ENCODE peak calls at places on chromosome 21, in four cellular contexts. D is H1, N is K562, B is HepG2. W is an unnamed sample.

GRCh38 chr21:45864436-45864835 is 117.1 kb upstream of the COL6A1 start:
- DNase-seq in N (no peak), B (no peak), D (no peak), W (no peak)

GRCh38 chr21:45497846-45498645 is 44.2 kb downstream of the SLC19A1 start:
- DNase-seq in N (no peak), B (no peak), D (no peak), W (no peak)

GRCh38 chr21:31386006-31386405 is 41.9 kb upstream of the TIAM1 start:
- DNase-seq in N (peak), B (no peak), D (no peak), W (no peak)

GRCh38 chr21:42002421-42002958 is 7.7 kb downstream of the ZBTB21 start:
- DNase-seq in N (no peak), D (no peak), B (no peak), W (no peak)

GRCh38 chr21:41282412-41282811 is 34.2 kb upstream of the FAM3B start:
- DNase-seq in D (no peak), B (no peak), N (no peak), W (no peak)

GRCh38 chr21:46297311-46298082 is 11.4 kb downstream of the YBEY start:
- DNase-seq in B (no peak), N (no peak), D (no peak), W (no peak)

GRCh38 chr21:31531967-31532366 is 127.5 kb upstream of the SOD1 start:
- DNase-seq in B (no peak), N (no peak), D (no peak), W (no peak)

GRCh38 chr21:16910435-16911165 is 602.2 kb upstream of the CXADR start:
- DNase-seq in D (no peak), N (no peak), B (no peak), W (no peak)

GRCh38 chr21:35943752-35944151 is 116.6 kb downstream of the SETD4 start:
- DNase-seq in N (no peak), B (no peak), D (no peak), W (no peak)

GRCh38 chr21:32248616-32249550 is 30.0 kb downstream of the MIS18A start:
- DNase-seq in B (no peak), D (no peak), N (no peak), W (no peak)

GRCh38 chr21:17089121-17089520 is 423.7 kb upstream of the CXADR start:
- DNase-seq in N (no peak), B (no peak), D (no peak), W (no peak)

GRCh38 chr21:27796106-27796505 is 829.2 kb upstream of the ADAMTS5 start:
- DNase-seq in N (no peak), B (no peak), D (no peak), W (no peak)

GRCh38 chr21:45329261-45330074 is 41.8 kb upstream of the POFUT2 start:
- DNase-seq in N (no peak), B (no peak), D (no peak), W (no peak)

GRCh38 chr21:45069711-45070110 is 4.7 kb upstream of the ADARB1 start:
- DNase-seq in D (no peak), B (no peak), N (no peak), W (no peak)

GRCh38 chr21:46543306-46543705 is 61.6 kb downstream of the S100B start:
- DNase-seq in D (no peak), B (no peak), N (no peak), W (no peak)

GRCh38 chr21:28427356-28428022 is 565.2 kb downstream of the LTN1 start:
- DNase-seq in N (no peak), D (no peak), B (no peak), W (no peak)

GRCh38 chr21:42120904-42121535 is 49.9 kb downstream of the UMODL1 start:
- DNase-seq in N (no peak), B (no peak), D (no peak), W (no peak)

GRCh38 chr21:44682580-44683151 is 703 bp upstream of the KRTAP12-1 start:
- DNase-seq in D (no peak), N (no peak), B (no peak), W (no peak)

GRCh38 chr21:45539796-45540600 is 2.2 kb downstream of the SLC19A1 start:
- DNase-seq in B (no peak), D (no peak), N (no peak), W (no peak)

GRCh38 chr21:44300262-44300959 is 558 bp downstream of the PFKL start:
- DNase-seq in N (peak), B (peak), D (no peak), W (no peak)

GRCh38 chr21:28228624-28228995 is 764.1 kb downstream of the LTN1 start:
- DNase-seq in D (no peak), N (no peak), B (no peak), W (no peak)

GRCh38 chr21:41369105-41369914 is 7.5 kb downstream of the MX2 start:
- DNase-seq in D (no peak), N (no peak), B (peak), W (no peak)

GRCh38 chr21:41559658-41560599 is 52.0 kb upstream of the TMPRSS2 start:
- DNase-seq in D (no peak), B (no peak), N (no peak), W (no peak)

GRCh38 chr21:25133939-25134338 is 473.3 kb downstream of the MRPL39 start:
- DNase-seq in D (no peak), B (no peak), N (no peak), W (no peak)

GRCh38 chr21:23955130-23955873 is 1652.0 kb downstream of the MRPL39 start:
- DNase-seq in B (no peak), N (no peak), D (no peak), W (no peak)

GRCh38 chr21:20272791-20273362 is 725.3 kb upstream of the NCAM2 start:
- DNase-seq in D (no peak), B (no peak), N (no peak), W (no peak)

GRCh38 chr21:23949493-23949892 is 1657.8 kb downstream of the MRPL39 start:
- DNase-seq in D (no peak), B (no peak), N (no peak), W (no peak)

GRCh38 chr21:45248893-45249381 is 38.8 kb downstream of the POFUT2 start:
- DNase-seq in D (no peak), N (no peak), B (no peak), W (no peak)

GRCh38 chr21:44730028-44730395 is 18.6 kb upstream of the TSPEAR start:
- DNase-seq in N (no peak), B (no peak), D (no peak), W (no peak)

GRCh38 chr21:33644383-33645074 is 2.2 kb downstream of the ITSN1 start:
- DNase-seq in B (peak), N (no peak), D (no peak), W (no peak)

GRCh38 chr21:33641339-33642026 is at the start of gene CRYZL1:
- DNase-seq in D (peak), B (peak), N (peak), W (peak)

GRCh38 chr21:33643658-33644311 is 1.5 kb downstream of the ITSN1 start:
- DNase-seq in D (no peak), B (peak), N (no peak), W (no peak)

GRCh38 chr21:33642027-33642895 is at the start of gene ITSN1:
- DNase-seq in N (peak), D (peak), B (peak), W (peak)

DNA sequence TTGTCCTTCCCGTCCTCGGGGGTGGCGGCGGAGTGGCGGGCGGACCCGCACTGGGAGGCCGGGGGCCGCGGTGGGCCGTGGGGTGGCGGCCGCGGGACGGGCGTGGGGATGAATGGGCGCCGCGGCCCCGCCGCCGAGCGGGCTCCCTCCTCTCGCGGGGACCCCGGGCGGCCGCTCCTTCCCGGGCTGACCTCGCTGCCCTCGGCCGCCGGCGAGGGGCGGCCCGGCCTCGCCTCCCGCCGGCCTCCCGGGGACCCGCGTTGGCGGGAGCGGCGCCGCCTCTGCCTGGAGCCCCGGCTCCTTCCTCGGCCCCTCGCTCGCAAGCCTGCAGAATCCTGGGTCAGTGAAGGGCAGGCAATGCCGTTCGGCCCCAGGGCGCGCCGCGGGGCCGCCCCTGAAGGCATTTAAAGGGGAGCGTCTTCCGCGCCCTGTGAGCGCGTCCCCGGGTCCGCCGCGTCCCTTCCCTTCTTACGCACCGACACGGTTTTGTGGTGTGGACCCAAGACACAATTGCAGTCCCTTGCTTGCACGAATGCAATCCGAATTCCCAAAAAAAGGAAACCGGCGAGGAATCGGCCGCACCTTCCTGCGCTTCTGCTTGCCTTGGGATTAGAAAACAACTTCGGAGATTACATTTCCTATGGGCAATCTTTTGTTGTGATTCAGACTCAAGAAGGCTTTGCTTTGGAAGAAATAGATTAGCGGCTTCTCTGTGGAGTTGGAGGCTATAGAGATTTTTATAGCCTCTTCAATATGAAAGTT is 776 bp downstream of the ITSN1 start:
- DNase-seq in D (no peak), N (peak), B (no peak), W (no peak)
- TF ChIP-seq FOSL1 in D (no peak), N (no peak), B (no peak), W (no peak)

DNA sequence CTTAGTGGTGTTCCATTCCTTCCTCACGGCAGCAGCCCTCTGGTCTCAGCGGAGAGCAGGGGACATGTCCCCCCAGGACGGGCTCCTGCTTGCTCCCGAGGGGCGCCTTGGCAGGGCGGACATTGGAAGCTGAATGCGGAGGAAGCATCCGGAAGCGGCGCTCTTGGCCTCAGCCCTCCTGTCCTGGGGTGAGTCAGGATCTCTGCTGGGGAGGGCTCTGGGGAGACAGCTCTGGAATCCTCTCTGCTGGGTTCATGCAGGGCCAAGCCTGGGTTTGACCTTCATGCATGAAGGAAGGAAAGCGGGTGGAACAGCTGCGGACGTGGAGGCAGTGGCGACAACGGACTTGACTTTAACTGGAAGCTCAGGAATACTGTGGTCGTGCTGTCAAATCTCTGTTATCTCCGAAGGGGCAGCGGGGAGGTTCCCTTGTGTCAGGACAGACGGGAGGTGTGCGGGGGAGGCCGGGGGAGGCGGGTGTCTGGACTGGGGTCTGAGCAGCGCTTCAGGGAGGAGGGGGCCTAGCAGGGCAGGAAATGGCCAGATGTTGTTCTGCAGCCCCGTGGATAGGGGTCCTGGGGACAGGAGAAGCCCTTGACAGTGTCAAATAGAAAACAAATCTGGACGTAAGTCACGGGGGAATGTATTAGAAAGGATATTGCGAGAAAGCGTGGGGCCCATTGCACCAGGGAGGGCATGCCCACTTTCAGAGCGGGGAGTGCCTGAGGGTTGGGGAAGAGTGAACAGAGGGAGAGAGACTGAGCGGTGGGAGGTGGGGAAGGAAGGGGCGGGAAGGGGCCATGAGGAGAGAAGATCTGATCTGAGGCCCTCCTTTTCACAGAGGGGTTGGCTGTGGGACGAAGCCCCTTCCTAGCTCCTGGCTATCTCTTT is 26.6 kb downstream of the CRYAA start:
- DNase-seq in D (no peak), B (no peak), N (no peak), W (no peak)
- H2AFZ ChIP-seq in D (no peak), B (no peak), N (no peak), W (no peak)

GRCh38 chr21:39837861-39838359 is 29.3 kb upstream of the PCP4 start:
- DNase-seq in D (no peak), B (no peak), N (no peak), W (no peak)
- TF ChIP-seq FOSL1 in D (no peak), B (no peak), N (no peak), W (no peak)

GRCh38 chr21:37582613-37583012 is 216.0 kb downstream of the DYRK1A start:
- DNase-seq in N (peak), B (peak), D (no peak), W (peak)
- H2AFZ ChIP-seq in N (peak), B (no peak), D (no peak), W (no peak)

GRCh38 chr21:14945176-14945575 is 119.6 kb downstream of the NRIP1 start:
- DNase-seq in N (no peak), D (no peak), B (no peak), W (no peak)
- TF ChIP-seq FOSL1 in N (no peak), D (no peak), B (no peak), W (no peak)

GRCh38 chr21:33362044-33362555 is 37.3 kb downstream of the IFNAR1 start:
- DNase-seq in D (peak), B (no peak), N (no peak), W (no peak)

GRCh38 chr21:33360871-33361602 is 36.3 kb downstream of the IFNAR1 start:
- DNase-seq in B (peak), N (peak), D (peak), W (no peak)

GRCh38 chr21:33357177-33357576 is 32.4 kb downstream of the IFNAR1 start:
- DNase-seq in N (no peak), D (no peak), B (no peak), W (no peak)

GRCh38 chr21:33360281-33360680 is 35.5 kb downstream of the IFNAR1 start:
- DNase-seq in B (no peak), D (no peak), N (no peak), W (no peak)

GRCh38 chr21:33359446-33359845 is 34.7 kb downstream of the IFNAR1 start:
- DNase-seq in N (no peak), D (no peak), B (no peak), W (no peak)
- H2AFZ ChIP-seq in N (no peak), D (no peak), B (no peak), W (no peak)

GRCh38 chr21:37149411-37149810 is 76.4 kb downstream of the TTC3 start:
- DNase-seq in B (peak), N (no peak), D (no peak), W (no peak)
- TF ChIP-seq FOSL1 in B (no peak), N (no peak), D (no peak), W (no peak)

W was measured in HCT116.